ENCODE peak calls at places on chromosomes 6 and 20, in seven cellular contexts. B is A673, N is pancreas, Y is astrocyte of the spinal cord, T is suprapubic skin, I is cardiac muscle cell, A is retinal pigment epithelial cell. R is an unnamed sample.

GRCh38 chr6:14713561-14713960 is 532.3 kb upstream of the JARID2 start:
- DNase-seq in A (no peak), B (no peak), I (no peak), T (no peak), Y (no peak), N (no peak), R (no peak)

GRCh38 chr6:127547909-127548649 is 28.9 kb upstream of the C6orf58 start:
- DNase-seq in N (no peak), Y (no peak), A (no peak), T (no peak), B (peak; percentile 40), I (no peak), R (no peak)

GRCh38 chr6:125421853-125422252 is 120.1 kb upstream of the HDDC2 start:
- DNase-seq in N (no peak), B (no peak), I (peak; percentile 60), Y (peak; percentile 47), A (peak; percentile 88), T (no peak), R (peak; percentile 40)

GRCh38 chr20:15654208-15654649 is 919.0 kb downstream of the KIF16B start:
- DNase-seq in T (no peak), A (no peak), I (peak; percentile 75), Y (peak; percentile 45), B (peak; percentile 59), N (no peak), R (no peak)

GRCh38 chr20:36398515-36398914 is 92.4 kb downstream of the DLGAP4 start:
- DNase-seq in I (no peak), Y (no peak), N (no peak), B (no peak), T (no peak), A (no peak), R (no peak)

GRCh38 chr20:47776639-47777038 is 8.6 kb downstream of the SULF2 start:
- DNase-seq in Y (no peak), I (no peak), N (no peak), T (no peak), B (no peak), A (no peak), R (no peak)

GRCh38 chr6:49906511-49906910 is 40.2 kb upstream of the CRISP1 start:
- DNase-seq in N (no peak), Y (no peak), T (no peak), A (no peak), B (no peak), I (no peak), R (no peak)

GRCh38 chr6:22072939-22073338 is 223.9 kb downstream of the PRL start:
- DNase-seq in A (no peak), B (peak; percentile 34), T (no peak), Y (no peak), N (no peak), I (no peak), R (no peak)

GRCh38 chr6:71373943-71374342 is 85.3 kb downstream of the OGFRL1 start:
- DNase-seq in A (no peak), N (no peak), I (no peak), B (no peak), Y (no peak), T (no peak), R (no peak)

DNA sequence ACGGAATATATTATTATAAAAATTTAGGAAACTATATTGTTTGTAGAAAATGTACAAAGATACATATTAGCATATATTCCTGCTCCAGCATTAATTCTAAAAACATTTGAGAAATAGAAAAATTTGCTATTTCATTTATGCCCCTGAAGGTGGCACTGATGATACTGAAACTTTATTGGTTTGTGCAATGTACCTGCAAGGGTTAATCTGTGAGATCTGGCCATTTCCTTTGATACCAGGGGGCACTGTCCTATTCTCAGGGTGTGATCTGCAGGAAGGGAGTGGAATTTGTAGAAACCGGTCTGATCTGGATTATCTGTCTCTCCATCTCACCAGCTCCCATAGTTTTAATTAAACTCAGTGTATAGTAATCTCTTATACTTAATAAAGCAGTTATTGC is 625.1 kb upstream of the IMPG1 start:
- DNase-seq in T (no peak), N (no peak), A (no peak), I (no peak), B (no peak), Y (peak; percentile 37), R (no peak)
- TF ChIP-seq CTCF in T (no peak), N (no peak), A (peak; percentile 44), I (peak; percentile 44), B (no peak), Y (peak; percentile 37), R (no peak)

DNA sequence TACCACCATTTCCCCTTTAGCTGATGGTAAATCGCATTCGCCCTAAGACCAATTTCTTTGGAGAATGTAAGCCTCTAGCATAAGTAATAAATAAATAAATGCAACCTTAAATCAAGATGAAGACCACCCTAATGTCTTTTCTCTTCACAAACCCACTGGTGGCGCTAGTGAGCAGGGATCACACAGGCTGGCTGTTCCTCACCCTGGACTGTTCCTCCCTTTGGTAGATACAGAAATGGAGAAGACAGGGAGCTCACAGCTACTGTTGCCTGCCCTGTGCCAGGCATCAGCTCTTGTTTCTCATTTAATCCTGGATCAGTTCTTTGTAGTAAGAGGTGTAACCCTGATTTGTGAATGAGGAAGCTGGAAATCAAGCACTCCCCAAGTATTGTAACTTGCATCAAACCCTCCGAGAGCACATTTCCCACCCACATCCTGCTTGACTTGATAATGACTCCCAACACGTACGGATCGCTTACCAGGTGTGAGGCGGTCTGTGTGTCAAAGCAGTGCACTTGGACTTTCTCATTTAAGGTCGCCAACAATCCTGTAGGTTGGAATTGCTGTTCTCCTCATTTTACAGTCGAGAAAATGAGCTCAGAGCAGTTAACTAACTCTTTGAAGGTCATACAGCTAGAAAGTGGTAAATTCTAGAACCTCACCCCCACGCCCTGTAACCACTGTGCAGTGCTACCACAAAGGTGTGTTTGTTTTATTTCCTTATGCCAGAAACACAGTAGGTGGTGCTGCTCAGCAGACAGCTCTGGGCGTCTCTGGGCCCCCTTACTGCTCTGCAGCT is 236.2 kb downstream of the TSHZ2 start:
- DNase-seq in Y (no peak), N (no peak), A (no peak), I (peak; percentile 13), T (no peak), B (peak; percentile 51), R (no peak)
- TF ChIP-seq CTCF in Y (no peak), N (no peak), A (peak; percentile 38), I (no peak), T (no peak), B (peak; percentile 65), R (no peak)

GRCh38 chr6:36657265-36657664 is 21.2 kb upstream of the CDKN1A start:
- DNase-seq in N (no peak), A (no peak), T (no peak), I (no peak), B (no peak), Y (no peak), R (no peak)
- TF ChIP-seq CTCF in N (no peak), A (peak; percentile 7), T (no peak), I (no peak), B (no peak), Y (no peak), R (no peak)

DNA sequence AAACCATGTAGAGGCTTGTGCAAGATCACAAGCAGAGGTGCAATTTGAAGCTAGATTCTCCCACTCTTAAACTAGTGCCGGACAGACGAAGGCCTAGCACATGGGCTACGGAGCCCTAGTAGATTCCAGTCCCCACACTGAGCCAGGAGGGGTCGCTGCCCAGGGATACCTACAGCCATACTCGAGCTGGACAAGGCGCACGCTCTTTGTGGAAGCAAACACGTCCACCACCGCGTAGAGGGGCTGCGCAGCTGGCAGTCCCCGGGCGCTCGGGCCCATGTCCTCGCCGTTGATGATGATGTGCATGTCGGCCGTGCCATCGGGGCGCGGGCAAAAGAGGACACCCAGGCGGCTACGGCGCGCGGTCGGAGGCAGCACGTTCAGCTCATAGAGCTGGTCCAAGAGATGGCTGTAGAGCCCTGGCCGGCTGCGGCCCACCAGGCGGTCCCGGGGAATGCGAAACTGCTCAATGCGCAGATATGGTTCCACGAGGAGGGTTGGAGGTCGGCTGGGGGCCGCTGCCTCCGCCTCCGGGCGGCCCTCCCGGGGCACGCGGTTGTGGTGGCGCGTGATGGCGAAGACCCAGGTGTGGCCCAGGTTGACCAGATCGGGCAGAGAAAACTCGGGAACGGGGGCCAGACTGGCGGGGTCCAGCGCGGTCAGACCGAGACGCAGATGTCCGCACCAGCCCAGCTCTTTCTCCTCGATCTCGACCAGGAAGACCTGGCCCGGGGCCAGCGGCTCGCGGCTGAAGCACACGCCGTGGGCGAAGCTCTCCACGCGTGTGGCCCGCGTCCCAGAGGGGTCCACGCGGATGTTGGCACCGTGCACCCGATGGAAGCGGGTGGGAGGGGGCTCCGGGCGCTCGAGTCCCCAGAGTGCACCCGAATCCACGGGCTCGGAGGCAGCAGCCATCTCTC is 671 bp downstream of the NEURL2 start:
- DNase-seq in Y (peak; percentile 84), N (peak; percentile 86), T (peak; percentile 88), B (peak; percentile 76), I (peak; percentile 91), A (no peak), R (peak; percentile 75)
- TF ChIP-seq CTCF in Y (peak; percentile 87), N (peak; percentile 57), T (peak; percentile 49), B (peak; percentile 69), I (peak; percentile 78), A (peak; percentile 85), R (peak; percentile 61)

GRCh38 chr20:25257756-25258462 is 10.0 kb downstream of the PYGB start:
- DNase-seq in N (no peak), B (no peak), I (no peak), T (no peak), Y (no peak), A (no peak), R (no peak)

GRCh38 chr20:25259788-25260254 is 11.9 kb downstream of the PYGB start:
- DNase-seq in I (no peak), T (no peak), B (no peak), A (no peak), Y (no peak), N (no peak), R (no peak)

GRCh38 chr20:25258463-25258805 is 10.5 kb downstream of the PYGB start:
- DNase-seq in N (no peak), B (no peak), I (no peak), T (no peak), A (no peak), Y (no peak), R (peak; percentile 13)

GRCh38 chr20:25258828-25259227 is 10.9 kb downstream of the PYGB start:
- DNase-seq in T (no peak), A (no peak), B (no peak), I (no peak), Y (no peak), N (no peak), R (no peak)

DNA sequence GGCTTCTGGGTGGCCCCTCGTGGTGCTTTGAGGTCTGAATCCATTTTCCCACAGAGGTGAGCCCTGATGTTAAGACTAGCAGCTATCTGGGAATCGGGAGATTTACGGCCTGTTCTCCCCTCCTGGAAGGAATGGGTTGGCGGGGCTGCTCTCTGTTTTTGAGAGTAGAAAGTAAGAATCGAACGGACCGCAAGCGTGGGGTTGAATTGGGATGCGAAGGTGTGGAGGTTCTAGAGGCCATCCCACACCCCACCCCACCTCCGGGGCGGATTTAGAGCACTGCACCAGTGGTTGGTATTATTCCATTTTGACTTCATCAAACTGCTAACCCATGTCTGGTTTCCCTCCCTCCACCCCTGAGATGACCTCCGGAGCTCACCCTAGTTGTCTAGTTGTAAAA is 11.5 kb downstream of the PYGB start:
- DNase-seq in N (no peak), A (no peak), B (no peak), T (no peak), Y (no peak), I (no peak), R (no peak)
- TF ChIP-seq CTCF in N (no peak), A (no peak), B (no peak), T (no peak), Y (no peak), I (no peak), R (no peak)

GRCh38 chr6:44675449-44675848 is 287.9 kb downstream of the CDC5L start:
- DNase-seq in I (no peak), B (no peak), A (no peak), T (no peak), N (no peak), Y (no peak), R (no peak)
- TF ChIP-seq CTCF in I (no peak), B (no peak), A (no peak), T (no peak), N (no peak), Y (no peak), R (no peak)

GRCh38 chr20:45835230-45836224 is 1.9 kb downstream of the SNX21 start:
- DNase-seq in B (no peak), I (no peak), A (no peak), Y (peak; percentile 28), T (peak; percentile 90), N (no peak), R (no peak)
- TF ChIP-seq CTCF in B (no peak), I (no peak), A (no peak), Y (no peak), T (no peak), N (no peak), R (no peak)

R was measured in dorsolateral prefrontal cortex.